ENCODE peak calls at places on chromosomes 5 and 9, in four cellular contexts. S, N, R and D are unnamed samples.

GRCh38 chr9:93683331-93684134 is 107.1 kb downstream of the PHF2 start:
- DNase-seq in N (no peak), R (no peak), S (peak), D (no peak)

GRCh38 chr5:84239509-84239908 is 145.2 kb downstream of the EDIL3 start:
- DNase-seq in R (no peak), S (no peak), N (no peak), D (no peak)

GRCh38 chr5:158737536-158738027 is 362.1 kb downstream of the EBF1 start:
- DNase-seq in S (no peak), R (no peak), N (no peak), D (no peak)

GRCh38 chr9:115492869-115493268 is 374.9 kb upstream of the TNC start:
- DNase-seq in S (no peak), R (no peak), N (no peak), D (no peak)

GRCh38 chr5:115888027-115888426 is 46.3 kb downstream of the AP3S1 start:
- DNase-seq in S (no peak), N (no peak), R (no peak), D (no peak)

GRCh38 chr5:146238973-146239372 is 35.6 kb downstream of the RBM27 start:
- DNase-seq in N (no peak), S (no peak), R (no peak), D (no peak)

GRCh38 chr5:139064613-139065012 is 133.6 kb downstream of the SIL1 start:
- DNase-seq in R (no peak), N (no peak), S (no peak), D (no peak)

GRCh38 chr9:100309992-100310391 is 42.8 kb downstream of the TEX10 start:
- DNase-seq in S (no peak), R (no peak), N (no peak), D (no peak)

GRCh38 chr5:179762079-179762780 is 29.6 kb downstream of the MAML1 start:
- DNase-seq in S (peak), N (peak), R (no peak), D (peak)

GRCh38 chr9:76610009-76610352 is 151.0 kb downstream of the GCNT1 start:
- DNase-seq in S (no peak), R (no peak), N (no peak), D (peak)

GRCh38 chr9:115142502-115143265 is 24.7 kb upstream of the TNC start:
- DNase-seq in S (no peak), N (no peak), R (no peak), D (no peak)

GRCh38 chr5:96247097-96247675 is 185.9 kb downstream of the PCSK1 start:
- DNase-seq in N (no peak), R (no peak), S (no peak), D (no peak)

DNA sequence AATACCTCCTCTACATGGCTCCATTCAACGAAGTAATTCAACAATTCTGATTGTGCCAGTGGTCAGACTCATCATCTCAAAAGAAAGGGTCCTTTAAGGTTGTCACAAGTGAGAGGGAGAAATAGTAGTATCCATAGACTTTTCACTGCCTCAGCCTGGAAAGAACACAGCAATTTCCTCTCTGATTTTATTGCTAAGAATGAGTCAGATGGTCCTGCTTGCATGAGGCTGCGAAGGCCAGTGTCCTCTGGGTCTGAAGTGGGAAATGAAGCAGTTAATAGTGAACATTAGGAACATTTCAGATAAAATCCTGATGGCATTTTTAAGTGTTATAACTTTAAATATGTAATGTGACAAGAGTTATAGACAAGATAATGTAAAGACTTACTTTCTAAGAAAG is 979.0 kb downstream of the EFNA5 start:
- DNase-seq in R (no peak), S (no peak), N (no peak), D (no peak)
- TF ChIP-seq SPI1 in R (no peak), S (no peak), N (no peak), D (no peak)

GRCh38 chr5:170534941-170535340 is 31.1 kb downstream of the KCNIP1 start:
- DNase-seq in R (no peak), S (no peak), N (no peak), D (no peak)

GRCh38 chr5:170536498-170536897 is 32.7 kb downstream of the KCNIP1 start:
- DNase-seq in R (no peak), S (no peak), N (no peak), D (no peak)

GRCh38 chr5:170533383-170533782 is 29.6 kb downstream of the KCNIP1 start:
- DNase-seq in R (no peak), S (no peak), N (no peak), D (no peak)

GRCh38 chr5:170537451-170538095 is 33.8 kb downstream of the KCNIP1 start:
- DNase-seq in S (no peak), R (no peak), N (no peak), D (no peak)

DNA sequence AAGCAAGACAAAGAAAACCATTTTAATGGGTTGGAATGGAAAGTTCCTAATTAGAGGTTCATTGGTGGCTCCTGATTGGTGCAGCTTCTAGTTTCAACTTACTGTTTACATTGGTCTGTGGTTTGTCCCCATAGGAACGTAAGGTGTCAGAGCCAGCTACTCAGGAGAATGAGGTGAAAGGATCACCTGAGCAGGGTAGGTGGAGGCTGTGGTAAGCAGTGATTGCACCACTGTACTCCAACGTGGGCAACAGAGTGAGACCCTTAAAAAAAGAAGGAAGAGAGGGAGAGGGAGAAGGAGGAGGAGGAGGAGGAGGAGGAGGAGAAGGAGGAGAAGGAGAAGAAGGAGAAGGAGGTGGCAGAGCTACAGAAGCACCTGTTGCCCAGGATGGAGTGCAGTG is 30.4 kb downstream of the KCNIP1 start:
- DNase-seq in N (no peak), R (no peak), S (no peak), D (no peak)
- TF ChIP-seq SPI1 in N (no peak), R (no peak), S (no peak), D (no peak)

DNA sequence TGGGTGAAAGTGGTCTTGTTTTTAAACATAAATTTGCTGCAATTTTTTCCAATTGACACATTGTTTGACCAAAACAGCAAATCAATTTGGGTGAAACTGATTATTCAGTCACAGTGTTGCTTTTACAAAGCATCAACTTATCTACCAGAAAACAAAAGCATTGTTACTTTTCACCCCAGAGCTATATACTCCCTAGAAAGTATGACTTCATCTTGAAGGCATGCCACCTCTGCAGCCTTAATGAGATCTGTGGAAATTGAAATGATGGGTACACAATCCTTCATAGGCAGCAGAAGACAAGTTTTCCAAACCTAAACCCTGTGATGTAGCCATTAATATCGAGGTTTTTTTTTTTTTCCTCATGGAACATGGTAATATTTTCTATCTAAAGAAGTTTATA is 615.9 kb downstream of the CHSY3 start:
- DNase-seq in N (no peak), R (no peak), S (no peak), D (no peak)
- TF ChIP-seq SPI1 in N (no peak), R (no peak), S (no peak), D (no peak)

DNA sequence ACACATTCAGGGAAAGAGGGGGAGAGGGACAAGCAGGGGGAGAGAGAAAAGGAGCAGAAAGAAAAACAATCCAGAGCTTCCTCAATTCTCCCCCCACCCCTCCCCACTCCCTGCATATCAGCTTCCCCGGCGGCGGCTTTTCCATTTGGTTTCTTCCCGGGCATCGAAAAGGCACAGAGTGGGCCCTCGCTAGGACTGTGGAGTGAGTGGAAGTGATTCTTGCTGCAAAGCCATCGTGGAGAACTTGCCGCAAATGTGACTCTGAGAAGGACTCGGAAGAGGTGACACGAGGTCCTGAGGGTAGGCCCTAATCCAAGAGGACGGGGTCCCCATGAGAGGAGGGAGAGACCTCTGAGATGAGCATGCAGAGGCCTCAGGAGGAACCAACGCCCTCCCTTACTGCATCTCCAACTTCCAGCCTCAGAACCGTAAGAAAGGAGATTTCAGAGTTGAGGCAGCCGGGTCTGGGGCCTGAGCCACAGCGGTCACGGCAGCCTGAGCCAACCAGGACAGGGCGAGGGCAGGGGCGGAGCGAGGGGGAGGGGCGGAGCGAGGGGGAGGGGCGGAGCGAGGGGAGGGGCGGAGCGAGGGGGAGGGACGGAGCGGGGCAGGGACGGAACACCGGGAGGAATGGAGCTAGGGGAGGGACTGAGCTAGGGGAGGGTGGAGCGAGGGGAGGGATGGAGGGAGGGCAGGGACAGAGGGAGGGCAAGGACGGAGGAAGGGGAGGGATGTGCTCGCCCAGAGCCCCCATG is 21.2 kb upstream of the SARDH start:
- DNase-seq in N (no peak), S (peak), R (no peak), D (no peak)
- TF ChIP-seq SPI1 in N (no peak), S (no peak), R (no peak), D (no peak)

DNA sequence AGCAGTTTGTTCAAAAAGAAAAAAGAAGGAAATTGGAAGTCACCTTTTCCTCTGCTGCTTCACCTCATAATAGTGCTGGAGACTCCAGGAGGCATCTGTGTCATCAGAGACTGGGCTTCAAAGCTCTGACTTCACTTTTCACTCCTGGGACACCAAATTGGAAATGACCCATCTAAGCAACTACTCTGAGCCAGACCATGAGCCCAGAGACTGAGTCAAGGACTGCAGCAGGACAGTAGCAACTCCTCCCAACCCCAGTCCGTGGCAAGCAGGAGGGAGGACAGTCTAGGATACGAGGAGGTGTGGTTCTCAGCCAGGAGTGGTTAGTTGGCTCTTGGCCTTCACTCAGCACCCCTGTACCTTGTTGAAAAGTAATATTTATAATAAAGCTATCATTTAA is 131.5 kb downstream of the INSYN2B start:
- DNase-seq in S (no peak), R (no peak), N (no peak), D (no peak)
- TF ChIP-seq SPI1 in S (no peak), R (no peak), N (no peak), D (no peak)

GRCh38 chr9:34331191-34331590 is 1.8 kb downstream of the NUDT2 start:
- DNase-seq in R (no peak), N (no peak), S (no peak), D (no peak)

GRCh38 chr9:34328500-34328982 is 527 bp downstream of the KIF24 start:
- DNase-seq in N (peak), R (no peak), S (peak), D (peak)

GRCh38 chr9:34326690-34327089 is 2.4 kb downstream of the KIF24 start:
- DNase-seq in S (no peak), N (no peak), R (no peak), D (no peak)

GRCh38 chr9:34332370-34332964 is 3.1 kb downstream of the NUDT2 start:
- DNase-seq in S (peak), R (no peak), N (peak), D (peak)

GRCh38 chr9:34328983-34329832 is at the start of the genes KIF24 and NUDT2:
- DNase-seq in R (peak), S (peak), N (peak), D (peak)
- TF ChIP-seq SPI1 in R (no peak), S (no peak), N (peak), D (peak)

GRCh38 chr9:109001275-109001676 is 12.0 kb downstream of the CTNNAL1 start:
- DNase-seq in R (no peak), N (no peak), S (no peak), D (no peak)
- TF ChIP-seq SPI1 in R (no peak), N (no peak), S (no peak), D (no peak)